ENCODE peak calls at places on chromosomes 11 and 22, in five cellular contexts. A, Y, W, U and C are unnamed samples.

GRCh38 chr22:46612904-46613605 is 7.1 kb upstream of the GRAMD4 start:
- DNase-seq in W (peak; percentile 61), U (no peak), A (peak; percentile 42), Y (no peak), C (no peak)

GRCh38 chr11:103623933-103624332 is 412.5 kb upstream of the DDI1 start:
- DNase-seq in Y (no peak), W (no peak), A (no peak), U (no peak), C (no peak)

GRCh38 chr11:65225284-65226102 is 36.3 kb upstream of the POLA2 start:
- DNase-seq in A (peak; percentile 58), U (peak; percentile 52), Y (peak; percentile 77), W (peak; percentile 48), C (peak; percentile 59)

GRCh38 chr11:31655483-31655882 is 145.9 kb downstream of the ELP4 start:
- DNase-seq in Y (peak; percentile 89), W (no peak), U (peak; percentile 85), A (no peak), C (no peak)

GRCh38 chr22:19877626-19878339 is 23.1 kb upstream of the GNB1L start:
- DNase-seq in A (no peak), U (peak; percentile 58), Y (no peak), W (no peak), C (no peak)

GRCh38 chr22:44975444-44976262 is 34.2 kb downstream of the PHF21B start:
- DNase-seq in U (peak; percentile 76), A (peak; percentile 70), W (peak; percentile 78), Y (peak; percentile 68), C (peak; percentile 29)

GRCh38 chr11:90218606-90219005 is 4.2 kb downstream of the CHORDC1 start:
- DNase-seq in Y (no peak), A (peak; percentile 26), W (peak; percentile 46), U (no peak), C (no peak)

GRCh38 chr11:85643255-85643654 is 4.5 kb upstream of the TMEM126A start:
- DNase-seq in W (peak; percentile 66), Y (peak; percentile 42), U (no peak), A (peak; percentile 35), C (no peak)

GRCh38 chr22:26484360-26484706 is 656 bp downstream of the SRRD start:
- DNase-seq in W (no peak), U (peak; percentile 31), A (no peak), Y (no peak), C (peak; percentile 15)

GRCh38 chr11:9138612-9139579 is 47.5 kb upstream of the SCUBE2 start:
- DNase-seq in Y (peak; percentile 96), A (no peak), U (peak; percentile 95), W (no peak), C (no peak)

DNA sequence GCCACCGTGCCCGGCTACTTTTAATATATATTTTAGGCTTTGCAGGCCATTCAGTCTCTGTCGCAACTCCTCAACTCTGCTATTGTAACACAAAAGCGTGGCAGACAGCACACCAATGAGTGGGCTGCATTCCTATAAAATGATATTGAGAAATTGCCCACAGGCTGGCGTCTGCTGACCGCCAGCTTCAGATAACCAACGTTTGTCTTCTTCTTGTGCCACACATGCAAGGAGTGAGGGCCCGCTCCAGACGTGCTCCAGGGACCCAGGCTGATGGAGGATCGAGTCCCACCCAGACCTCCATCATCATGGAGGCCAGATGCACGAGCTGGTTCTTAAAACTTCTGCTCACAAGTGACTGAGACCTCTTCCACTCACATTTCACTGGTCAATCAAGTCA is 35.4 kb upstream of the LINC01488 start:
- DNase-seq in A (no peak), Y (no peak), W (no peak), U (no peak), C (no peak)
- H3K4me1 ChIP-seq in A (peaks cover 70% of the 10 kb centered on the region), Y (peaks cover 42% of the 10 kb centered on the region), W (peaks cover 51% of the 10 kb centered on the region), U (peaks cover 30% of the 10 kb centered on the region), C (no peaks in the 10 kb centered on the region)

GRCh38 chr11:1870721-1871466 is 18.0 kb downstream of the LSP1 start:
- DNase-seq in W (peak; percentile 52), A (peak; percentile 49), Y (no peak), U (no peak), C (no peak)
- H3K4me1 ChIP-seq in W (peaks cover 6% of the 10 kb centered on the region), A (peaks cover 58% of the 10 kb centered on the region), Y (peaks cover 19% of the 10 kb centered on the region), U (no peaks in the 10 kb centered on the region), C (no peaks in the 10 kb centered on the region)

GRCh38 chr11:64153831-64154230 is 12.1 kb downstream of the MACROD1 start:
- DNase-seq in A (no peak), W (no peak), U (no peak), Y (no peak), C (no peak)
- H3K4me1 ChIP-seq in A (peaks cover 76% of the 10 kb centered on the region), W (peaks cover 20% of the 10 kb centered on the region), U (no peaks in the 10 kb centered on the region), Y (peaks cover 4% of the 10 kb centered on the region), C (peaks cover 4% of the 10 kb centered on the region)

DNA sequence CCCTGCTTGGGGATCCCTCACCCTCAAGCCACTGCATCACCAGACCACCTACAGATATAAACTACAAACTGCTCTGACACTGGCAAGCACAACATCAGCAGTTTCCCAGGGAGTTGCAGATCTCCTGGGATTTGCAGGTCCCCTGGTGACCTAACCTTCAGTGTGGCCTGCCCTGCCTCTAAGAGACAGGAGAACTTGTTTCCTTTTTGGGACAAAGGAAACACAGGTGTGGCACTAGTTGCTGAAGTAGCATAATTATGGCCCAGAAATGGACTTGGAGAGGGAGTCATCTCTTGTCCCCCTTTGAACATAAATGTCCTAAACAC is 79.0 kb upstream of the SC5D start:
- DNase-seq in U (no peak), Y (no peak), W (no peak), A (no peak), C (no peak)
- H3K4me1 ChIP-seq in U (no peaks in the 10 kb centered on the region), Y (no peaks in the 10 kb centered on the region), W (no peaks in the 10 kb centered on the region), A (peaks cover 9% of the 10 kb centered on the region), C (no peaks in the 10 kb centered on the region)

GRCh38 chr11:63922673-63923192 is 5.8 kb upstream of the RCOR2 start:
- DNase-seq in Y (no peak), W (no peak), U (no peak), A (no peak), C (no peak)
- H3K4me1 ChIP-seq in Y (peaks cover 4% of the 10 kb centered on the region), W (peaks cover 29% of the 10 kb centered on the region), U (peaks cover 21% of the 10 kb centered on the region), A (peaks cover 33% of the 10 kb centered on the region), C (peaks cover 33% of the 10 kb centered on the region)

GRCh38 chr11:86814775-86815174 is 14.4 kb downstream of the PRSS23 start:
- DNase-seq in A (no peak), W (no peak), U (peak; percentile 67), Y (no peak), C (no peak)
- H3K4me1 ChIP-seq in A (peaks cover 32% of the 10 kb centered on the region), W (peaks cover 9% of the 10 kb centered on the region), U (peaks cover 18% of the 10 kb centered on the region), Y (peaks cover 53% of the 10 kb centered on the region), C (peaks cover 60% of the 10 kb centered on the region)

GRCh38 chr11:44101098-44101497 is 5.6 kb downstream of the EXT2 start:
- DNase-seq in W (no peak), A (no peak), Y (no peak), U (no peak), C (no peak)
- H3K4me1 ChIP-seq in W (peaks cover 16% of the 10 kb centered on the region), A (peaks cover 57% of the 10 kb centered on the region), Y (peaks cover 13% of the 10 kb centered on the region), U (peaks cover 2% of the 10 kb centered on the region), C (no peaks in the 10 kb centered on the region)

DNA sequence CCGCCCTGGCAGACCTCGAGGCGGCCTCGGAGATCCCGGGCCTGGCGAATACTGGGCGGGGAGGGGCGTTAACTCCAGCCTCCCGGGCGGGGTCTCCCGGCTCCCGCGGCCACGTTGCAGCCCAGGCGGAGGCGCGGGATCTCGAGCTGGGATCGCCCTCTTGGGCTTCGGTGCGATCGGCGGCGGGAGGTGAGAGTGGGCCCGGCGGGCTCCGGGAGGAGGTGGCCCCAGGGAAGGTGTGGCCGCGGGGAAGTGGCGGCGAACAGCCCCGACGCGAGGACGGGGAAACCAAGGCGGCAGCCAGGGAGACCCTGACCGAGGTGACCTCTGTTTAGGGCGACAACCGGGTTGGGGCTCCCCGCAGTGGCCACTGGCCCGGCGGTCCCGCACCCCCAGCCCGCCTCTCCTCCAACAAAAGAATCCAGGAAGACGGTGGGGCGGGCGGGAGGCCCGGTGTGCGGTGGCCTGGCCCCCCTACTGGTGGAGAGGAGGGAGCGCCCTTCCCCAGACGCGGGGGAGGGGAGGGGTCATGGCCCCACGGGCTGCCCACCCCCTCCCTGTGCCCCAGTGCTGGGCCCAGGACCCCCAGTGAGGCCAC is at the start of gene PHETA2:
- DNase-seq in Y (no peak), W (peak; percentile 64), A (peak; percentile 57), U (peak; percentile 25), C (no peak)
- H3K4me1 ChIP-seq in Y (peaks cover 28% of the 10 kb centered on the region), W (peaks cover 43% of the 10 kb centered on the region), A (peaks cover 83% of the 10 kb centered on the region), U (peaks cover 18% of the 10 kb centered on the region), C (peaks cover 64% of the 10 kb centered on the region)